ENCODE peak calls at places on chromosomes 1 and 21, in eight cellular contexts. M is activated T-cell treated with anti-CD3 and anti-CD28 coated beads for 1 hour; A is activated T-helper 1 cell treated with anti-CD3 and anti-CD28 coated beads, Interleukin-2, amount 50 U/mL, for 16 hours; S is HS-5; U is Right ventricle myocardium superior; J is frontal cortex; Z is cerebellar cortex; Y is iris pigment epithelial cell. C is an unnamed sample.

GRCh38 chr1:59685666-59686065 is 129.1 kb upstream of the HOOK1 start:
- DNase-seq in Y (no peak), J (no peak), M (no peak), A (no peak), S (no peak), U (no peak), Z (no peak), C (no peak)

GRCh38 chr1:41414291-41414690 is 53.1 kb downstream of the FOXO6 start:
- DNase-seq in Z (peak; percentile 30), U (no peak), M (no peak), A (no peak), J (no peak), Y (no peak), S (no peak), C (no peak)

GRCh38 chr21:42537106-42537742 is 23.6 kb downstream of the SLC37A1 start:
- DNase-seq in J (no peak), Y (no peak), A (no peak), Z (no peak), U (no peak), S (no peak), M (no peak), C (no peak)

GRCh38 chr1:163509126-163509525 is 187.4 kb downstream of the NUF2 start:
- DNase-seq in S (no peak), J (no peak), A (no peak), M (no peak), U (no peak), Z (no peak), Y (no peak), C (no peak)

GRCh38 chr21:33943293-33943692 is 27.7 kb upstream of the ATP5PO start:
- DNase-seq in Y (no peak), Z (no peak), M (no peak), J (no peak), A (no peak), S (no peak), U (no peak), C (no peak)

GRCh38 chr21:41707231-41707988 is 59.4 kb downstream of the RIPK4 start:
- DNase-seq in Z (no peak), S (no peak), U (no peak), Y (no peak), M (no peak), A (no peak), J (no peak), C (no peak)

GRCh38 chr21:39060485-39061099 is 122.7 kb downstream of the PSMG1 start:
- DNase-seq in M (no peak), U (no peak), A (no peak), Z (peak; percentile 11), Y (no peak), J (no peak), S (no peak), C (no peak)

GRCh38 chr1:60972841-60973364 is 109.5 kb upstream of the NFIA start:
- DNase-seq in Z (no peak), Y (peak; percentile 93), A (no peak), M (no peak), J (no peak), S (peak; percentile 68), U (no peak), C (no peak)

GRCh38 chr1:108149796-108150467 is 50.2 kb downstream of the SLC25A24 start:
- DNase-seq in Y (peak; percentile 44), U (no peak), J (no peak), Z (no peak), S (no peak), M (no peak), A (no peak), C (no peak)

GRCh38 chr1:24481843-24482610 is 20.6 kb upstream of the RCAN3 start:
- DNase-seq in A (no peak), Y (no peak), J (no peak), U (no peak), S (no peak), Z (no peak), M (no peak), C (no peak)

GRCh38 chr1:109198043-109198695 is 15.5 kb upstream of the SARS1 start:
- DNase-seq in M (no peak), Y (peak; percentile 74), S (no peak), J (no peak), A (no peak), Z (no peak), U (no peak), C (no peak)

GRCh38 chr1:22141948-22142314 is 966 bp downstream of the WNT4 start:
- DNase-seq in S (no peak), A (no peak), Z (no peak), J (no peak), M (no peak), Y (no peak), U (no peak), C (no peak)

GRCh38 chr1:2639607-2640521 is 7.0 kb upstream of the MMEL1 start:
- DNase-seq in S (no peak), Z (no peak), J (no peak), U (no peak), Y (no peak), M (no peak), A (no peak), C (no peak)

GRCh38 chr1:184982002-184982954 is 8.0 kb upstream of the NIBAN1 start:
- DNase-seq in Z (peak; percentile 51), M (peak; percentile 62), A (peak; percentile 62), Y (peak; percentile 78), J (no peak), S (peak; percentile 29), U (peak; percentile 86), C (peak; percentile 48)

GRCh38 chr21:45996311-45997204 is 15.0 kb downstream of the COL6A1 start:
- DNase-seq in S (no peak), Y (no peak), A (no peak), U (peak; percentile 40), Z (no peak), M (no peak), J (no peak), C (no peak)

GRCh38 chr1:39623053-39623452 is 16.4 kb downstream of the HEYL start:
- DNase-seq in A (no peak), U (peak; percentile 88), S (no peak), Y (no peak), M (no peak), Z (peak; percentile 55), J (no peak), C (peak; percentile 68)

GRCh38 chr21:43362306-43362927 is 64.5 kb downstream of the SIK1 start:
- DNase-seq in Y (peak; percentile 68), S (no peak), J (peak; percentile 44), U (peak; percentile 83), M (peak; percentile 69), A (peak; percentile 48), Z (peak; percentile 54), C (no peak)

GRCh38 chr1:217407426-217407825 is 223.5 kb downstream of the GPATCH2 start:
- DNase-seq in J (no peak), A (no peak), Z (peak; percentile 8), U (no peak), M (no peak), Y (no peak), S (no peak), C (no peak)

GRCh38 chr1:15847893-15848142 is 311 bp downstream of the SPEN start:
- DNase-seq in Z (no peak), M (peak; percentile 16), J (no peak), S (no peak), U (no peak), A (no peak), Y (no peak), C (no peak)

GRCh38 chr1:38076455-38076854 is 29.9 kb upstream of the POU3F1 start:
- DNase-seq in J (no peak), Z (no peak), Y (no peak), U (no peak), M (no peak), S (no peak), A (no peak), C (no peak)

GRCh38 chr1:210587547-210587946 is 258.8 kb downstream of the HHAT start:
- DNase-seq in U (no peak), J (no peak), Y (no peak), S (no peak), A (no peak), M (no peak), Z (peak; percentile 38), C (no peak)

GRCh38 chr1:228141082-228141870 is 1.2 kb downstream of the GUK1 start:
- DNase-seq in M (no peak), J (peak; percentile 26), Z (no peak), S (no peak), Y (peak; percentile 53), A (no peak), U (peak; percentile 86), C (no peak)

GRCh38 chr1:59243544-59243943 is 53.4 kb upstream of the FGGY start:
- DNase-seq in U (no peak), J (no peak), Y (no peak), Z (no peak), M (no peak), A (no peak), S (no peak), C (no peak)

GRCh38 chr1:201551877-201552731 is 13.2 kb downstream of the NAV1 start:
- DNase-seq in U (no peak), Z (no peak), Y (peak; percentile 79), M (no peak), S (no peak), A (no peak), J (peak; percentile 48), C (peak; percentile 74)

GRCh38 chr1:17360272-17360956 is 11.6 kb upstream of the PADI6 start:
- DNase-seq in J (no peak), M (no peak), Z (no peak), A (no peak), S (no peak), Y (no peak), U (no peak), C (no peak)

GRCh38 chr1:55374801-55375616 is 159.8 kb upstream of the USP24 start:
- DNase-seq in M (no peak), Z (no peak), S (no peak), U (no peak), J (peak; percentile 13), Y (no peak), A (no peak), C (no peak)

GRCh38 chr1:162327144-162327790 is 49.4 kb downstream of the SPATA46 start:
- DNase-seq in J (no peak), S (no peak), A (no peak), U (no peak), M (no peak), Y (peak; percentile 24), Z (no peak), C (no peak)

GRCh38 chr1:159091547-159092397 is 15.2 kb upstream of the AIM2 start:
- DNase-seq in Y (peak; percentile 86), S (peak; percentile 82), A (no peak), Z (no peak), M (no peak), U (no peak), J (no peak), C (no peak)

GRCh38 chr1:25727819-25728286 is 72.1 kb upstream of the SELENON start:
- DNase-seq in A (no peak), S (no peak), U (peak; percentile 85), Y (peak; percentile 27), M (no peak), Z (peak; percentile 78), J (no peak), C (peak; percentile 39)

GRCh38 chr1:219772265-219773036 is 155.9 kb downstream of the SLC30A10 start:
- DNase-seq in U (peak; percentile 60), J (no peak), Y (no peak), A (no peak), M (no peak), Z (no peak), S (no peak), C (no peak)

GRCh38 chr1:23567996-23568607 is 8.8 kb upstream of the ID3 start:
- DNase-seq in Y (no peak), M (no peak), S (no peak), U (peak; percentile 52), Z (no peak), J (peak; percentile 81), A (no peak), C (peak; percentile 29)

C was measured in hypothalamus.